ENCODE peak calls at places on chromosomes 1 and 21, in five cellular contexts. M is neuronal stem cell, R is GM23248, A is SK-N-SH, T is K562. F is an unnamed sample.

GRCh38 chr1:15062479-15063099 is 91.0 kb upstream of the TMEM51 start:
- DNase-seq in M (no peak), R (no peak), T (peak), A (peak), F (no peak)

GRCh38 chr1:243706563-243706962 is 143.5 kb downstream of the AKT3 start:
- DNase-seq in R (no peak), A (no peak), M (no peak), T (no peak), F (no peak)

GRCh38 chr1:921011-921837 is 2.5 kb upstream of the SAMD11 start:
- DNase-seq in T (peak), A (peak), M (peak), R (peak), F (peak)

GRCh38 chr1:49016030-49016991 is 239.6 kb upstream of the BEND5 start:
- DNase-seq in M (no peak), T (no peak), A (no peak), R (no peak), F (no peak)

GRCh38 chr1:190000365-190000872 is 477.2 kb downstream of the BRINP3 start:
- DNase-seq in M (no peak), R (no peak), T (no peak), A (no peak), F (no peak)

GRCh38 chr1:35929730-35930592 is 944 bp upstream of the AGO3 start:
- DNase-seq in A (peak), M (peak), T (peak), R (peak), F (peak)

GRCh38 chr1:25619101-25619890 is 2.7 kb downstream of the MAN1C1 start:
- DNase-seq in R (peak), A (peak), M (peak), T (peak), F (no peak)

GRCh38 chr1:169959696-169960095 is 66.0 kb upstream of the SCYL3 start:
- DNase-seq in T (no peak), A (no peak), M (no peak), R (no peak), F (no peak)

GRCh38 chr1:113531321-113531720 is 141.0 kb downstream of the MAGI3 start:
- DNase-seq in R (peak), M (no peak), A (no peak), T (no peak), F (no peak)

GRCh38 chr21:18370292-18370691 is 33.3 kb downstream of the TMPRSS15 start:
- DNase-seq in R (no peak), A (no peak), M (no peak), T (no peak), F (no peak)

GRCh38 chr21:44699502-44700001 is 2.6 kb downstream of the KRTAP10-12 start:
- DNase-seq in A (peak), T (peak), R (no peak), M (no peak), F (no peak)

GRCh38 chr1:116095027-116095426 is 16.2 kb upstream of the MAB21L3 start:
- DNase-seq in T (no peak), A (no peak), R (no peak), M (no peak), F (no peak)

GRCh38 chr1:175155473-175155856 is 37.1 kb downstream of the KIAA0040 start:
- DNase-seq in T (no peak), R (no peak), M (no peak), A (no peak), F (no peak)

GRCh38 chr1:101438359-101438758 is 201.5 kb downstream of the S1PR1 start:
- DNase-seq in T (no peak), R (peak), M (no peak), A (no peak), F (no peak)

GRCh38 chr1:227869851-227870305 is 54.4 kb downstream of the PRSS38 start:
- DNase-seq in T (no peak), A (no peak), M (no peak), R (peak), F (no peak)

GRCh38 chr1:111422546-111423391 is 4.8 kb downstream of the OVGP1 start:
- DNase-seq in A (no peak), R (peak), T (no peak), M (no peak), F (no peak)
- H3K9ac ChIP-seq in A (no peak), R (no peak), T (peak), M (no peak), F (no peak)

GRCh38 chr1:223700388-223700918 is 11.9 kb upstream of the CAPN2 start:
- DNase-seq in M (no peak), T (no peak), A (no peak), R (peak), F (peak)

GRCh38 chr1:223695941-223696340 is 16.4 kb upstream of the CAPN2 start:
- DNase-seq in M (no peak), A (no peak), R (no peak), T (no peak), F (no peak)

GRCh38 chr1:223695014-223695413 is 17.3 kb upstream of the CAPN2 start:
- DNase-seq in A (no peak), T (no peak), M (no peak), R (no peak), F (no peak)
- H3K9ac ChIP-seq in A (no peak), T (no peak), M (no peak), R (no peak), F (no peak)

DNA sequence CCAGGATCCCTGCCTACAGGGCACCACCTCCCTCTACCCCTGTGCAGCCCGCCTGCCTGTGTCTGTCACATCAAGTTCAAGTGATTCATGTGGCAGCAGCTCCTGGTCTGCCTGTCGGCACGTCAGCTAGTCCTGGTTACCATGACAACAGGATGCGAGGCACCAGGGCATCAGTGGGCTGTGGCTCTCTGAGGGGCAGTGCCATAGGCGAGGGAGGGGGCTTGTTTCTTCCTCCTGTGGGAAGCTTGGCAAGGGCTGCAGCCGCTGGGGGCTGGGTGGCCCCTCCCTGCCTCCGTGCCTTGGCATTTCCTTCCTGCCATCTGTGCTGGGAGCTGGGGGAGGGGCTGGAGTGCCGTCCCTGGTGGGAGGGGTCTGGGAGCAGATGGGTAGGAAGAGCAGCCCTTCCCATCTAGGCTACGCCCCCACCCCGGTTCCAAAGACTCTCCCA is 43.1 kb downstream of the FOXO6 start:
- DNase-seq in A (peak), T (no peak), R (peak), M (no peak), F (no peak)
- H3K9ac ChIP-seq in A (no peak), T (no peak), R (no peak), M (peak), F (no peak)

DNA sequence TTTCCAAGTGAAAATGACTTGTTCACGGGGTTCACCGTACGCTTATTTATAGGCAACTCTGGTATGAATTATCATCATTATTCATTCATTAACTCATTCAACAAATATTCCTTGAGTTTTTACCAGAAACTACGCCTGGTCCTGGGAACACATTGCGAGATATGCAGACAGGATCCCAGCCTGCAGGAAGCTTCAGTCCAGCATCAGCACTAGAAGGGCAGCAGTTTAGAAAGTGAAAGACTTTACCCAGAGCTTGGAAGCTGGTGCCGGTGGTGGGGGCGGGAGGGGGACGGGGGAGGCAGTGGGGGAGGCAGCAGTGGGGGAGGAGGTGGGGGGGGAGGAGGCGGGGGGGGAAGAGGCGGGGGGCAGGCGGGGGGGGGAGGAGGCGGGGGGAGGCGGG is 55.9 kb downstream of the SETD4 start:
- DNase-seq in R (peak), T (peak), M (no peak), A (peak), F (no peak)
- H3K9ac ChIP-seq in R (peak), T (no peak), M (no peak), A (no peak), F (no peak)

DNA sequence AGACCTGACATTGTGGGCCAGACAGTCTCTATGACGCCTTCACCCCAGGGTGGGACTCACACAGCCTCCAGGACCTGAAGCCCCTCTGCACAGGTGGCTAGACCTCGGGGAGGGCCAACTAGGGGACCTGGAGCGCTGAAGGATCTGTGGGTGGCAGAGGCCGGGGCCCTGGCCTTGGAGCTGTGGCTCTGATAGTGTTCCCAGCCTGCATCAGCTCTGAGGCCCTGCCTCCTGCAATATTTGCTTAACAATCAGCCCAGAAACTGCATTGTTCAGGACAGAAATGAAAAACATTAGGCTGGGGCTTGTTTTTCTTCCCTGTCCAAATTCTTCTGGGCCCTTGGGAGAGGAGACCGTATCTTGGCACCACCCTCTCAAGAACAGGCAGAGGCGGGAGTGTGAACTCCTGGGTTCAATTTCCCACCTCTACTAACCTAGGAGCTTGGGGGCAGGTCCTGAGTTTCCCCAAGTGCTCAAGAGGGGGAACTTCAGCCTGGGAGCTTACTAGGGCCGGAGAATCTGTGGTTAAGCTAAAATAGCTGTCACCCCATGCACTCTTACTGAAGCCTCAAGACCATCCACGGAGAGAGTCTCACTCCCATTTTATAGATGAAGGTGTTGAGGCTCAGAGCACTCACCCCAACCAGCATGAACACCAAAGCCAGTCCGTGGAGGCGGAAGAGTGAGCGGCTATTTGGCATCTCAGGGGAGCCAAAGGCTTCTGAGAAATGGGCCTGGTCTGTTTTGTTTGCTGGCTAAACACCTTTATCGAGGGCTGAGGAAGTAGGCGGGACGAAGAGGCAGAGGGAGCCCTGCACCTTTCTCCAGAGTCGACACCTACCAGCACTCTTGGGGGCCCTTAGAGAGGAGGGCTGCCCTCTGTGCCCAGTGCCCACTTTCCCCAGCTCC is 18.8 kb upstream of the CASZ1 start:
- DNase-seq in M (no peak), R (no peak), T (no peak), A (no peak), F (no peak)
- H3K9ac ChIP-seq in M (no peak), R (no peak), T (no peak), A (no peak), F (no peak)

GRCh38 chr1:178543291-178543609 is 30.3 kb downstream of the TEX35 start:
- DNase-seq in M (no peak), A (no peak), T (no peak), R (peak), F (no peak)
- H3K9ac ChIP-seq in M (peak), A (peak), T (no peak), R (peak), F (peak)